ENCODE peak calls at places on chromosomes 1 and 21, in nine cellular contexts. A, Z, M, F, E, C, K, W and H are unnamed samples.

GRCh38 chr21:32771134-32771523 is 426 bp downstream of the PAXBP1 start:
- DNase-seq in A (peak), C (peak), W (peak), M (peak), K (peak), Z (peak), F (peak), E (no peak), H (no peak)

GRCh38 chr1:84247425-84248220 is 53.9 kb upstream of the SAMD13 start:
- DNase-seq in E (no peak), W (peak), C (peak), M (no peak), A (peak), F (peak), K (no peak), Z (no peak), H (no peak)

GRCh38 chr1:3676581-3677410 is 24.5 kb downstream of the TP73 start:
- DNase-seq in E (no peak), K (no peak), F (no peak), W (no peak), C (peak), M (no peak), A (no peak), Z (no peak), H (no peak)

GRCh38 chr1:42085596-42085995 is 67.6 kb upstream of the GUCA2B start:
- DNase-seq in M (no peak), W (peak), E (no peak), Z (no peak), K (no peak), C (no peak), F (no peak), A (peak), H (no peak)

GRCh38 chr1:44084998-44085675 is 33.5 kb upstream of the KLF17 start:
- DNase-seq in F (peak), E (peak), A (peak), Z (no peak), M (no peak), C (no peak), W (peak), K (no peak), H (peak)

GRCh38 chr1:94044290-94044790 is 76.6 kb downstream of the ABCA4 start:
- DNase-seq in F (no peak), A (no peak), M (no peak), K (peak), E (no peak), C (no peak), Z (peak), W (no peak), H (no peak)

GRCh38 chr1:221839794-221840395 is 98.0 kb upstream of the DUSP10 start:
- DNase-seq in E (no peak), M (no peak), F (peak), K (no peak), Z (no peak), C (peak), W (peak), A (peak), H (no peak)

GRCh38 chr1:201322653-201323510 is 39.6 kb downstream of the PKP1 start:
- DNase-seq in C (no peak), E (no peak), A (no peak), Z (no peak), F (no peak), M (no peak), K (no peak), W (no peak), H (no peak)

GRCh38 chr1:9671377-9672140 is 20.0 kb downstream of the PIK3CD start:
- DNase-seq in C (peak), M (no peak), A (peak), E (no peak), Z (no peak), K (no peak), W (peak), F (peak), H (no peak)

GRCh38 chr1:211490038-211490678 is 1.8 kb downstream of the RD3 start:
- DNase-seq in Z (no peak), K (no peak), C (no peak), A (no peak), M (no peak), W (no peak), F (no peak), E (no peak), H (no peak)

GRCh38 chr21:31753949-31754348 is 22.0 kb upstream of the SCAF4 start:
- DNase-seq in E (no peak), K (no peak), C (no peak), M (no peak), Z (no peak), W (no peak), A (no peak), F (no peak), H (no peak)

GRCh38 chr1:70084314-70084915 is 121.0 kb downstream of the LRRC40 start:
- DNase-seq in A (peak), Z (no peak), M (no peak), F (no peak), C (no peak), W (peak), K (no peak), E (no peak), H (no peak)

GRCh38 chr1:93078935-93079654 is at the start of gene MTF2:
- DNase-seq in M (peak), C (peak), K (peak), F (peak), E (peak), A (peak), Z (peak), W (peak), H (peak)

GRCh38 chr1:156282143-156282478 is 514 bp downstream of the SMG5 start:
- DNase-seq in Z (no peak), C (no peak), M (no peak), F (no peak), E (no peak), A (no peak), K (no peak), W (no peak), H (no peak)

GRCh38 chr1:26799479-26800133 is 11.9 kb downstream of the PIGV start:
- DNase-seq in F (peak), M (no peak), W (peak), A (peak), Z (no peak), C (peak), E (peak), K (peak), H (no peak)

GRCh38 chr1:210689741-210690635 is 361.3 kb downstream of the HHAT start:
- DNase-seq in A (no peak), K (no peak), E (no peak), M (no peak), Z (no peak), F (no peak), C (no peak), W (peak), H (no peak)

GRCh38 chr1:188365874-188366273 is 1537.1 kb downstream of the PLA2G4A start:
- DNase-seq in M (no peak), C (no peak), F (no peak), Z (no peak), W (no peak), A (no peak), E (no peak), K (no peak), H (no peak)

GRCh38 chr1:230268371-230269170 is 157.6 kb downstream of the PGBD5 start:
- DNase-seq in C (no peak), K (no peak), F (peak), E (peak), A (peak), W (peak), M (peak), Z (peak), H (peak)

GRCh38 chr21:18274370-18274769 is 29.7 kb downstream of the CHODL start:
- DNase-seq in W (no peak), K (no peak), F (no peak), M (no peak), A (no peak), Z (no peak), E (no peak), C (no peak), H (no peak)

GRCh38 chr1:33234588-33234990 is 21.7 kb upstream of the ZNF362 start:
- DNase-seq in C (no peak), A (no peak), W (no peak), E (no peak), Z (no peak), F (no peak), M (no peak), K (no peak), H (no peak)

GRCh38 chr1:172145231-172145651 is 275.2 kb upstream of the C1orf105 start:
- DNase-seq in M (no peak), K (peak), F (peak), A (peak), C (no peak), Z (no peak), W (peak), E (peak), H (peak)

GRCh38 chr1:9643351-9644256 is 7.9 kb upstream of the PIK3CD start:
- DNase-seq in Z (no peak), F (no peak), C (peak), K (no peak), E (no peak), A (no peak), M (no peak), W (no peak), H (no peak)

GRCh38 chr1:206100226-206100780 is 16.9 kb downstream of the AVPR1B start:
- DNase-seq in Z (no peak), W (no peak), E (no peak), K (no peak), M (no peak), C (no peak), A (no peak), F (no peak), H (no peak)

GRCh38 chr1:162357681-162358266 is 18.9 kb downstream of the SPATA46 start:
- DNase-seq in K (no peak), F (peak), Z (peak), A (peak), W (no peak), C (no peak), M (peak), E (peak), H (peak)

GRCh38 chr1:199747984-199748383 is 279.5 kb upstream of the NR5A2 start:
- DNase-seq in Z (peak), K (no peak), A (no peak), E (no peak), C (no peak), W (no peak), F (no peak), M (peak), H (no peak)

GRCh38 chr1:235758931-235759330 is 107.8 kb downstream of the LYST start:
- DNase-seq in K (no peak), W (no peak), E (no peak), M (no peak), C (no peak), A (no peak), Z (no peak), F (no peak), H (no peak)

GRCh38 chr1:43432171-43432860 is 21.4 kb downstream of the HYI start:
- DNase-seq in W (no peak), E (no peak), A (no peak), Z (no peak), C (no peak), M (no peak), K (peak), F (no peak), H (no peak)

GRCh38 chr1:84271452-84272273 is 29.8 kb upstream of the SAMD13 start:
- DNase-seq in M (no peak), C (peak), E (peak), F (no peak), K (no peak), A (peak), W (peak), Z (no peak), H (peak)

GRCh38 chr21:21187579-21187978 is 189.4 kb downstream of the NCAM2 start:
- DNase-seq in M (no peak), W (peak), E (no peak), F (no peak), C (no peak), K (no peak), A (peak), Z (no peak), H (no peak)

GRCh38 chr1:214637722-214638473 is 34.9 kb downstream of the CENPF start:
- DNase-seq in K (no peak), C (peak), M (no peak), E (peak), Z (peak), A (peak), F (peak), W (peak), H (no peak)

GRCh38 chr1:209742409-209743144 is 13.3 kb upstream of the TRAF3IP3 start:
- DNase-seq in K (no peak), C (no peak), W (peak), A (peak), E (no peak), Z (no peak), M (no peak), F (peak), H (no peak)

GRCh38 chr1:33527934-33528333 is 55.5 kb downstream of the ZSCAN20 start:
- DNase-seq in F (no peak), W (no peak), M (no peak), C (no peak), K (no peak), Z (no peak), A (no peak), E (no peak), H (no peak)

GRCh38 chr1:85275701-85276289 is 637 bp downstream of the BCL10 start:
- DNase-seq in F (no peak), E (peak), M (no peak), A (no peak), C (peak), W (peak), K (no peak), Z (no peak), H (no peak)

GRCh38 chr1:17895986-17896385 is 140.9 kb downstream of the ACTL8 start:
- DNase-seq in M (no peak), Z (no peak), C (no peak), K (no peak), W (no peak), E (no peak), F (no peak), A (no peak), H (no peak)

GRCh38 chr1:169914534-169914933 is 20.8 kb upstream of the SCYL3 start:
- DNase-seq in W (peak), C (no peak), E (no peak), A (peak), K (no peak), M (no peak), F (peak), Z (no peak), H (no peak)

GRCh38 chr1:25688390-25689119 is 72.0 kb downstream of the MAN1C1 start:
- DNase-seq in C (no peak), M (no peak), Z (no peak), A (peak), W (peak), E (no peak), K (no peak), F (no peak), H (no peak)

GRCh38 chr1:244730153-244730933 is 77.4 kb downstream of the DESI2 start:
- DNase-seq in Z (peak), K (peak), C (peak), M (peak), E (peak), F (peak), A (peak), W (peak), H (no peak)

DNA sequence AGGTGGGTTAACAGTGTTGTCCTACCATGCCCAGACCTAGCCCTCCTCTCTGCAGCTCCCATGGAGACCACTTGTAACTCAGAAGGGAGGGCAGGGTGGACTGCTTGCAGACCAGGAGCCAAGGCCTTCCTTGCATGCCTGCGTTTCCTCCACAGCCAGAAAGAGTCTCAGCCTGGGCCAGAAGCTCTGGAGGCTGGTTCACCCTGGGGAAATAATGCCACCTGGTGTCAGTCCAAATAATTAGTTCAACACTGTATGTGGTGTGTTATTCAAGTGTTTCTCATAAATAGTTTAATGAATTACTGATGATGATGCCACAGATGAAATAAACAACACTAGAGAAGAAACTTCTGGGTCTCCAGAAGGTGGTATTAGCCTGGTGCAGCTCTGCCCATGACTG is 16.9 kb upstream of the VANGL1 start:
- DNase-seq in M (no peak), F (no peak), K (no peak), W (no peak), C (no peak), A (no peak), Z (no peak), E (no peak), H (no peak)
- TF ChIP-seq CTCF in M (peak), F (no peak), K (no peak), W (no peak), C (no peak), A (peak), Z (no peak), E (no peak), H (no peak)

DNA sequence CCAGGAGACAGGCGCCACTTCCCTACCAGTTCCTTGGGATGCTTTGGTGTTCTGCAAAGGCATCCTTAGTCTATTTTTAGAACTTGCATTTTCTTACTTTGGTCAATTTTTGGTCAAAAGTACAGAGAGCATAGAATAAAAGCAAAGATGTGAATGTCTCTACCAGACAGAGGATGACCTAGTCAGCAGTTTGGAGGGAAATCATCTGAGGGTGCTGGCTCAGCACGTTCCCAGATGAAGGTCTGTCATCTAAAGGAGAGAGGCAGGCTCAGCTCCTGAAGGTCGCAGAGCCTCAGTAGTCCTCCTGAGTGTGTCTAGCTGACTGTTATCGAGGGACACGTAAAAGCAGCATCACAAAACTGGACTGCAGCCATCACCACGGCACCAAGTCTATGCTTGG is 15.3 kb downstream of the CHRNB2 start:
- DNase-seq in C (no peak), A (no peak), F (no peak), M (no peak), K (no peak), Z (no peak), W (no peak), E (no peak), H (no peak)
- TF ChIP-seq CTCF in C (no peak), A (no peak), F (no peak), M (no peak), K (no peak), Z (no peak), W (no peak), E (no peak), H (no peak)

DNA sequence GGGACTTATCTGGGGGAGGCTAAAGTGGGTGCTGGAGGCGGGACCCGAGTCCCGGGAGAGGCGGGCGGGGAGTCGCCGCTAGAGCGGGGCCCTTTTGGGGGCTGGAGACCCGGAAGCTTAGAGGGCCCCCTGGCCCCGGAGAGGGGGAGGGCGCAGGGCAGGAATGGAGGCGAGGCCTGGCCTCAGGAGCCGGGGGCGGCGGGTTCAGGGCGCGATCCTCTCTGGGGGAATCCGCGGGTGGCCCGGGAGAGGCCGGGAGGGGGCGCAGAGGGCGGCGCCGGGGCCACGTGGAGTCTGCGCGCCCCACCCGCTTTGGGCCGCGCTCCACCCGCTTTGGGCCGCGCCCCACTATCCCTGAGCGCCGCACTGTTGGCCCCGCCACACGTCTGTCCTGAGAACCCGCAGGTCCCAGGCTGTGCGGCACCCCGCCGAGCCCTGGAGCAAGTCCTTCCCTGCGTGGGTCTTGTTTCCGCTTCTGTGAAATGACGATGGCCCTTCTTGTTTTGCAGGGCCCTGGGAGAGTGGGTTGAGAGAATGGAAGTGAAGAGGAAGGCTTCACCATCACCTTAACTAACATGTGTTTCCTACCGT is 84.4 kb downstream of the NKAIN1 start:
- DNase-seq in E (no peak), K (peak), M (peak), F (peak), W (peak), Z (peak), A (peak), C (peak), H (no peak)
- TF ChIP-seq CTCF in E (peak), K (peak), M (peak), F (peak), W (no peak), Z (no peak), A (peak), C (peak), H (peak)

DNA sequence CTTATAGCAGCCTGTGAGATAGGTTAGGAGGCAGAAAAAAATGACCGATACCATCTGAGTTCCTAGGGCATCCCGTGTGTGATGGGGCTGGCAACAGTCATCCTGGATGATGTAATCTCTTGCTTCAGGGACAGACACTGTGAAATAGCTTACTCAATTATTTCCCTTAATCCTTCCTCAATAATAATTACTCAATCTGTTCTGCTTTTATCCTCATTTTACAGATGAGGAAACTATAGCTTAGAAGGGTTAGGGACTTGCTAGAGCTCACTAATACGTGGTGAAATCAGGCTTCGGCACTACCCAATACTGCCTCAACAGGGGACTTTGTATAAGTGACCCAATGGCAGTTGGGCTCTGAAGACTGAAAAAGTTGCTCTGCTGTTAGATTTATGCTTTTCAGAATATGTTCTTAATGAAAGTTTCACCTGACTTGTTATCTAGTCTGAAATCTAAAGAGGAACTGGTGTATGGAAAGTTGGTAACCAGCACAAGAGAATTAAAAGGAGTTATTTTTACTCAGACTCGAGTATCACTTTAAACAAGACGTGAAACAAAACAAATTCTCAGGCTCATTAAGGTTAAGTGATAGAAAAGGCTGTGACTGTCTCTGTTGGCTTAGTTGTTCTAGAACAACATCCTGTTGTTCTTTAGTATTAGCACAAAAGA is 14.4 kb downstream of the CD55 start:
- DNase-seq in M (no peak), K (no peak), W (no peak), Z (no peak), F (no peak), E (no peak), C (peak), A (peak), H (no peak)
- TF ChIP-seq CTCF in M (no peak), K (no peak), W (no peak), Z (no peak), F (no peak), E (no peak), C (peak), A (no peak), H (no peak)